ENCODE peak calls at places on chromosomes 1 and 21, in five cellular contexts. M is mesendoderm, K is H9, O is IMR-90, W is mesenchymal stem cell. F is an unnamed sample.
A peak's percentile ranks its signal among the peaks of the same experiment; 100 is the strongest.

GRCh38 chr1:178941849-178942248 is 71.0 kb upstream of the ANGPTL1 start:
- DNase-seq in K (no peak), W (no peak), M (no peak), O (peak; percentile 10), F (no peak)

GRCh38 chr1:170707959-170708666 is 44.2 kb downstream of the PRRX1 start:
- DNase-seq in W (peak; percentile 94), O (peak; percentile 99), K (no peak), M (peak; percentile 36), F (no peak)

GRCh38 chr1:38785285-38786039 is 74.1 kb downstream of the RRAGC start:
- DNase-seq in W (peak; percentile 51), O (no peak), K (no peak), M (no peak), F (no peak)

GRCh38 chr1:226870323-226871046 is at the start of gene PSEN2:
- DNase-seq in M (peak; percentile 42), W (peak; percentile 64), K (peak; percentile 60), O (peak; percentile 28), F (peak; percentile 38)

GRCh38 chr1:192826791-192827477 is 18.1 kb downstream of the RGS2 start:
- DNase-seq in W (peak; percentile 27), O (no peak), M (peak; percentile 51), K (no peak), F (no peak)

GRCh38 chr1:20896824-20897223 is 109.7 kb upstream of the HP1BP3 start:
- DNase-seq in K (no peak), M (no peak), O (no peak), W (peak; percentile 31), F (no peak)

GRCh38 chr1:20486457-20487235 is 636 bp upstream of the CAMK2N1 start:
- DNase-seq in K (peak; percentile 86), M (peak; percentile 78), O (peak; percentile 61), W (peak; percentile 80), F (peak; percentile 86)

GRCh38 chr1:7013833-7014639 is 228.8 kb downstream of the CAMTA1 start:
- DNase-seq in W (no peak), K (no peak), M (no peak), O (no peak), F (no peak)

GRCh38 chr1:61253059-61253735 is 170.8 kb downstream of the NFIA start:
- DNase-seq in W (peak; percentile 56), O (peak; percentile 17), K (no peak), M (no peak), F (no peak)

GRCh38 chr1:7954683-7955082 is 6.8 kb upstream of the PARK7 start:
- DNase-seq in O (no peak), M (no peak), K (no peak), W (no peak), F (no peak)

GRCh38 chr1:43225168-43225567 is 44.6 kb upstream of the TMEM125 start:
- DNase-seq in W (peak; percentile 38), K (no peak), O (no peak), M (no peak), F (no peak)

GRCh38 chr1:27403065-27403726 is 10.8 kb downstream of the GPR3 start:
- DNase-seq in W (peak; percentile 67), O (peak; percentile 42), K (peak; percentile 81), M (peak; percentile 84), F (no peak)

GRCh38 chr1:74731399-74732052 is 1.3 kb downstream of the CRYZ start:
- DNase-seq in O (peak; percentile 21), K (no peak), W (peak; percentile 14), M (no peak), F (no peak)

GRCh38 chr1:65751961-65752360 is 40.7 kb upstream of the PDE4B start:
- DNase-seq in W (no peak), O (no peak), M (no peak), K (no peak), F (no peak)

GRCh38 chr1:9069324-9070100 is at the start of gene SLC2A5:
- DNase-seq in M (no peak), W (no peak), K (no peak), O (no peak), F (no peak)

GRCh38 chr1:185338719-185339622 is 21.9 kb upstream of the IVNS1ABP start:
- DNase-seq in O (no peak), W (peak; percentile 35), M (no peak), K (no peak), F (no peak)

GRCh38 chr21:45152265-45152746 is 77.9 kb downstream of the ADARB1 start:
- DNase-seq in W (peak; percentile 72), K (peak; percentile 71), M (peak; percentile 71), O (no peak), F (no peak)

GRCh38 chr1:168297019-168297418 is 16.3 kb downstream of the TBX19 start:
- DNase-seq in O (no peak), K (no peak), W (no peak), M (no peak), F (no peak)

GRCh38 chr1:94119306-94119705 is 1.6 kb downstream of the ABCA4 start:
- DNase-seq in K (no peak), M (no peak), W (no peak), O (no peak), F (no peak)

GRCh38 chr1:47675721-47676120 is 237.9 kb downstream of the FOXD2 start:
- DNase-seq in K (peak; percentile 30), O (no peak), W (no peak), M (no peak), F (no peak)

GRCh38 chr1:82721702-82722101 is 921.0 kb downstream of the ADGRL2 start:
- DNase-seq in O (no peak), K (no peak), M (no peak), W (no peak), F (no peak)

GRCh38 chr1:204408074-204408507 is 3.5 kb downstream of the PPP1R15B start:
- DNase-seq in O (peak; percentile 74), M (no peak), W (peak; percentile 70), K (no peak), F (no peak)

GRCh38 chr1:51345300-51345687 is 14.9 kb upstream of the TTC39A start:
- DNase-seq in K (peak; percentile 53), O (no peak), M (no peak), W (no peak), F (no peak)

GRCh38 chr1:158716335-158716734 is 4.2 kb downstream of the OR6K3 start:
- DNase-seq in O (peak; percentile 0), M (no peak), K (no peak), W (no peak), F (no peak)

GRCh38 chr1:59159557-59160203 is 137.2 kb upstream of the FGGY start:
- DNase-seq in O (no peak), W (no peak), K (no peak), M (no peak), F (no peak)

GRCh38 chr1:101756411-101756810 is 240.3 kb downstream of the OLFM3 start:
- DNase-seq in M (no peak), K (no peak), O (no peak), W (no peak), F (no peak)

GRCh38 chr1:178189814-178190213 is 95.9 kb downstream of the RASAL2 start:
- DNase-seq in O (peak; percentile 11), W (peak; percentile 42), M (peak; percentile 88), K (peak; percentile 71), F (peak; percentile 24)

GRCh38 chr21:42443181-42443785 is 39.6 kb downstream of the UBASH3A start:
- DNase-seq in W (no peak), K (no peak), M (no peak), O (no peak), F (no peak)

GRCh38 chr21:17693801-17694200 is 81.1 kb upstream of the BTG3 start:
- DNase-seq in O (no peak), K (no peak), W (no peak), M (no peak), F (no peak)

GRCh38 chr21:17688912-17689874 is 76.5 kb upstream of the BTG3 start:
- DNase-seq in K (peak; percentile 52), O (peak; percentile 12), M (peak; percentile 67), W (peak; percentile 41), F (no peak)

GRCh38 chr21:17690078-17690494 is 77.4 kb upstream of the BTG3 start:
- DNase-seq in K (no peak), W (no peak), M (peak; percentile 55), O (no peak), F (no peak)
- H3K4ac ChIP-seq in K (no peak overlapping the region), W (no peak overlapping the region), M (peak overlapping the region; percentile 71), O (no peak overlapping the region), F (no peak overlapping the region)

GRCh38 chr1:234772345-234773147 is 162.6 kb upstream of the IRF2BP2 start:
- DNase-seq in O (peak; percentile 99), M (peak; percentile 97), W (peak; percentile 99), K (peak; percentile 69), F (no peak)
- H3K4ac ChIP-seq in O (peak overlapping the region; percentile 76), M (peak overlapping the region; percentile 56), W (peak overlapping the region; percentile 55), K (no peak overlapping the region), F (no peak overlapping the region)

GRCh38 chr1:2324553-2325366 is 66.6 kb downstream of the MORN1 start:
- DNase-seq in M (no peak), W (no peak), K (no peak), O (no peak), F (no peak)

GRCh38 chr1:2321258-2321657 is 70.1 kb downstream of the MORN1 start:
- DNase-seq in O (no peak), M (no peak), K (no peak), W (no peak), F (no peak)

GRCh38 chr1:2322065-2322571 is 69.2 kb downstream of the MORN1 start:
- DNase-seq in K (peak; percentile 61), O (peak; percentile 80), W (peak; percentile 97), M (peak; percentile 81), F (peak; percentile 70)

GRCh38 chr1:2322593-2323295 is 68.6 kb downstream of the MORN1 start:
- DNase-seq in M (no peak), W (no peak), K (no peak), O (no peak), F (no peak)

DNA sequence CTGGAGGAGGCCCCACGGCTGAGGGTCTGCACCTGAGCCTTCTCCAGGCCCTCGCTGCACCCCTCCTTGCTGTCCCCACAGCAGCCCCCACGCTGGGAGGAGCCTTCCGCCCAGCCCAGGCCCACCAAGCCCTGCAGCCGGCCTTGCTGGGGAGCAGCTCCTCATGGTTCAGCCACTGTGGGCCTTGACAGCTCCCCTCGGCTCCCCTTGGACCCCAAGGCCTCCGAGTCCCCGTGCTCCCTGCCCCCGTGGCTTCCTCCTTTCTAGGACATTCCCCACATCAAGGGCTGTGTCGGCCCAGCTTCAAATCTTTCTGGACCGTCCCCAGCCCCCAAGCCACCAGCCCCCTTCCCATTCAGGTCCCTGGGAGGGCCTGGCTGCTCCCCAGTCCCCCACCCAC is 67.8 kb downstream of the MORN1 start:
- DNase-seq in W (no peak), O (no peak), K (no peak), M (no peak), F (no peak)
- H3K4ac ChIP-seq in W (no peak overlapping the region), O (no peak overlapping the region), K (peak overlapping the region; percentile 61), M (no peak overlapping the region), F (no peak overlapping the region)

GRCh38 chr1:182107218-182107617 is 45.7 kb upstream of the ZNF648 start:
- DNase-seq in K (no peak), M (peak; percentile 54), W (no peak), O (no peak), F (no peak)
- H3K4ac ChIP-seq in K (no peak overlapping the region), M (no peak overlapping the region), W (no peak overlapping the region), O (no peak overlapping the region), F (no peak overlapping the region)

DNA sequence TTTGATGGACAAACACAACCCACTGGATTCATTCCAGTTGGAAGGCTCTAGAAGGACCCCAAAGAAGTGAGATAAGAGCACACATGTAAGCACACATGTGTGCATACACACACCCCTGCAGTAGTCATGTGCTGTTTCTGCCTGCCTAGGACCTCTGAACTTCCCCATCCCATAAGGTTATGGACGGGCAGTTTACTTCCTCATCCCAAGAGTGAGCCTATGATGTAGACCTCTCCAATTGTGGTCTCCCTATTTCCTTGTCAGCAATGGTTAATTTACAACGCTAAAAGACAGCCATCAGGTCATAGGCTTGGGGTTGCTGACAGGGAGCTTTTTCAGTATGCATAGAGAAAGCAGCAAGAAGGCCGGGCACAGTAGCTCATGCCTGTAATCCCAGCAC is 15.4 kb upstream of the ADAR start:
- DNase-seq in O (no peak), K (no peak), M (no peak), W (no peak), F (no peak)
- H3K4ac ChIP-seq in O (peak overlapping the region; percentile 20), K (no peak overlapping the region), M (no peak overlapping the region), W (no peak overlapping the region), F (no peak overlapping the region)